ENCODE peak calls at places on chromosome 5, in seven cellular contexts. G is left lung, O is HL-60, E is dorsolateral prefrontal cortex, M is AG04450, H is mammary epithelial cell, V is tibial artery. I is an unnamed sample.

GRCh38 chr5:67209141-67209771 is 12.7 kb upstream of the CD180 start:
- DNase-seq in M (peak), V (peak), O (peak), G (no peak), E (peak), H (peak), I (peak)

GRCh38 chr5:154287136-154287535 is 96.6 kb downstream of the GALNT10 start:
- DNase-seq in E (no peak), H (no peak), M (peak), O (no peak), G (no peak), V (no peak), I (peak)

GRCh38 chr5:161047024-161047423 is 195.0 kb upstream of the ATP10B start:
- DNase-seq in H (no peak), G (no peak), E (no peak), V (no peak), O (no peak), M (no peak), I (no peak)

GRCh38 chr5:91090995-91091394 is 292.1 kb downstream of the ARRDC3 start:
- DNase-seq in O (no peak), H (no peak), M (no peak), G (no peak), E (no peak), V (no peak), I (no peak)

GRCh38 chr5:150710165-150710564 is 9.3 kb upstream of the RBM22 start:
- DNase-seq in O (no peak), H (no peak), M (no peak), V (no peak), G (no peak), E (no peak), I (no peak)

GRCh38 chr5:164449460-164449859 is 944.0 kb downstream of the MAT2B start:
- DNase-seq in E (no peak), M (no peak), G (no peak), O (no peak), V (no peak), H (no peak), I (no peak)

GRCh38 chr5:71891406-71891805 is 172.3 kb downstream of the CARTPT start:
- DNase-seq in M (no peak), V (no peak), G (no peak), O (no peak), E (no peak), H (no peak), I (no peak)

GRCh38 chr5:50302815-50303490 is 138.1 kb downstream of the EMB start:
- DNase-seq in G (no peak), M (no peak), O (no peak), H (peak), V (no peak), E (no peak), I (no peak)

GRCh38 chr5:1385395-1386273 is 40.7 kb upstream of the CLPTM1L start:
- DNase-seq in M (no peak), O (peak), E (peak), V (peak), G (peak), H (peak), I (peak)

GRCh38 chr5:177304392-177305119 is 957 bp downstream of the PRELID1 start:
- DNase-seq in G (no peak), H (peak), E (no peak), M (no peak), V (no peak), O (no peak), I (no peak)

GRCh38 chr5:179754024-179754423 is 21.4 kb downstream of the MAML1 start:
- DNase-seq in G (peak), M (no peak), H (no peak), E (no peak), V (no peak), O (no peak), I (no peak)

GRCh38 chr5:109196486-109196885 is 213.3 kb downstream of the PJA2 start:
- DNase-seq in M (no peak), H (no peak), G (no peak), E (no peak), O (no peak), V (no peak), I (no peak)

GRCh38 chr5:82019342-82020138 is 47.7 kb downstream of the ATG10 start:
- DNase-seq in E (no peak), O (peak), G (no peak), V (no peak), H (no peak), M (no peak), I (peak)

GRCh38 chr5:56631719-56632118 is 183.6 kb upstream of the MAP3K1 start:
- DNase-seq in V (no peak), G (no peak), O (no peak), H (no peak), E (no peak), M (no peak), I (no peak)

GRCh38 chr5:359301-359897 is 37.9 kb downstream of the AHRR start:
- DNase-seq in G (peak), O (no peak), M (no peak), H (no peak), V (no peak), E (no peak), I (no peak)

GRCh38 chr5:179357036-179357435 is 11.8 kb upstream of the ADAMTS2 start:
- DNase-seq in H (no peak), O (no peak), G (peak), V (no peak), E (no peak), M (no peak), I (no peak)

GRCh38 chr5:66884589-66885228 is 288.5 kb downstream of the MAST4 start:
- DNase-seq in M (no peak), H (no peak), V (no peak), G (no peak), E (no peak), O (no peak), I (no peak)

GRCh38 chr5:114223866-114224265 is 138.0 kb upstream of the KCNN2 start:
- DNase-seq in M (no peak), O (no peak), G (no peak), V (no peak), E (no peak), H (peak), I (peak)

GRCh38 chr5:139046551-139046950 is 151.6 kb downstream of the SIL1 start:
- DNase-seq in M (no peak), V (no peak), H (peak), O (no peak), E (no peak), G (no peak), I (no peak)

GRCh38 chr5:96199713-96200183 is 233.3 kb downstream of the PCSK1 start:
- DNase-seq in V (no peak), E (no peak), G (no peak), O (no peak), H (no peak), M (no peak), I (no peak)

GRCh38 chr5:74199005-74199404 is 441.5 kb downstream of the ENC1 start:
- DNase-seq in H (no peak), G (no peak), O (no peak), M (no peak), E (no peak), V (no peak), I (no peak)

GRCh38 chr5:72465601-72466563 is 41.3 kb downstream of the ZNF366 start:
- DNase-seq in H (peak), E (no peak), M (no peak), V (no peak), G (no peak), O (no peak), I (no peak)

GRCh38 chr5:61866930-61867329 is 439.1 kb upstream of the KIF2A start:
- DNase-seq in O (peak), G (no peak), H (peak), E (no peak), V (no peak), M (no peak), I (no peak)

GRCh38 chr5:162429161-162429560 is 361.6 kb downstream of the GABRG2 start:
- DNase-seq in O (no peak), G (no peak), M (no peak), E (no peak), H (no peak), V (no peak), I (no peak)

GRCh38 chr5:108078345-108078744 is 303.6 kb downstream of the FBXL17 start:
- DNase-seq in H (no peak), E (no peak), O (no peak), V (no peak), M (no peak), G (no peak), I (peak)
- H3K27ac ChIP-seq in H (no peak), E (no peak), O (no peak), V (no peak), M (no peak), G (no peak), I (no peak)

GRCh38 chr5:112737472-112738179 is at the start of gene APC:
- DNase-seq in H (peak), M (peak), O (peak), G (peak), V (peak), E (peak), I (peak)
- TF ChIP-seq CTCF in H (no peak), M (no peak), O (no peak), G (peak), V (peak), E (no peak), I (no peak)

DNA sequence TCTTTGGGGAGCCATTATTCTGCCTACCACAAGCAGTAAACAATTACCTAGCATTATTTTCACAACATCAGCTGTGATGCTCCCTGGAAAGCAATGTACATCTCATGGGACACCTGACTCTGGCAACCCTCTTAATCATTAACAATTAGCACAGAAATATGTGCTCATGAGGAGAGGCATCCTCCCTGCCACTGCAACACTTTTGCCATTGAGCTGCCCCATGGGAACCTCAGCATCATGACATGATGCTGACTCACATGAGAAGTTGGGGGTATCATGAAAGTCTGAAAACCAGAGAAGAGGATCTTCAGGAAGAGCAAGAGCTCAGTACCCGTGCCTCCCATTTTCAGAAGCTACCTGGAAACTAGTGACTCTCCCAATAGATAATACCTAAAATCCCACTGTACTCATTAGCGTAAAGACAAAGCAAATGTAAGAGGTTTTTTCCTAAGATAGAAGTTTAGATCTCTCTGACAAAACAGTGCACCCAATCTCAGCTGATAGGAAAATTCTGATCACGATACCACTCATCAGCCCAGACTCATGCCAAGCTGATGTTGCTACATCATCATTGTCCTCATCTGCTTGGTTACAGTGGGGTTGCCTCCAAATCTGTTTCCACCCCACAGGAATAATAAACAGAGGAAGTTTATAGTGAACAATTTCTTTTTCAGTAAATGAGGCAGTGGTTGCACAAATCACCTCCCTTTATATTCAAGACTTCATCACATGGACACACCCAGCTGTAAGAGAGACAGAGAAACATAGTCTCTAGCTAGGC is 244.5 kb downstream of the NR2F1-AS1 start:
- DNase-seq in V (no peak), G (no peak), E (no peak), O (no peak), H (peak), M (no peak), I (no peak)
- H3K27ac ChIP-seq in V (no peak), G (no peak), E (no peak), O (no peak), H (peak), M (no peak), I (no peak)

GRCh38 chr5:76964018-76964417 is 11.2 kb downstream of the CRHBP start:
- DNase-seq in E (no peak), V (no peak), G (no peak), H (no peak), O (no peak), M (no peak), I (no peak)
- TF ChIP-seq CTCF in E (no peak), V (no peak), G (no peak), H (no peak), O (no peak), M (no peak), I (no peak)

DNA sequence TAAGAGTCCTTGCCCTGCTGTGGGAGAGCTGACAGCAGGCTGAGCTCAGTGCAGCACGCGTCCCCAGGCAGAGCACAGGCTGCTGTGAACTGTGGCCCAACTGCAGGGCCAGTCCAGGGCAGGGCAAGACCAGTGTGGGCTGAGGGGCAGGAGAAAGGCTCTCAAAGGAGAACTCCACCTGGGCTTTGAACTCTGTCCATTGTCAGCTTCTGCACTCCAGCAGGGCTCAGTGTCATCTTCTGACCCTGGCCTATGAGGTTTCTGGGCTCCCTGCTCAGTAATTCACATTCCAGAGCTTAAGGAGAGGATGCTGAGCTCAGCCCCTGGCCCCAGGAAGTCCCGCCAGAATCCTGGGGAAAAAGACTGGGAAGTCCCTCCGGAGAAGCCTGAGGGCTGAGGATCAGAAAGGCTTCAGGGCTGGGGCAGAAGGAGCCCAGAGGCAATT is 37.4 kb downstream of the LHFPL2 start:
- DNase-seq in V (no peak), E (no peak), M (no peak), G (no peak), H (no peak), O (no peak), I (peak)
- H3K27ac ChIP-seq in V (peak), E (no peak), M (no peak), G (no peak), H (no peak), O (no peak), I (no peak)

DNA sequence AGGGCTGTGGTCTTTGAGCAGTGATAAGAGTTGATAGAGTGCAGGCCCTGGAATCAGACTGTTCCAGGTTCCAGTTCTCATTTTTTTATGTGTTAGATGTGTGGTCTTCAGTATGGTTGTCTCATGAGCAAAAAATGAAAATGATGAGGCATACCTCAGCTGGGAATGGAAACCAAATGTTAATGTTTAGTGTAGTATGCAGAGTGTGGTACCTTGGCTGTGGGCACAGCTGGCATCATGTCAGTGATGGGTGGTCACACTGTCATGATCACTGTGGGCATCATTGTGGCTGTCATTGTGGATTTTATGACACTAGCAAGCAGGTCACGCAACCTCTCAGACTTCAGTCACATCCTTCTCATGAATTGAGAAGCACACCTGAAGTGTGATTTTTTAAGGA is 6.4 kb downstream of the ABLIM3 start:
- DNase-seq in H (no peak), V (no peak), E (no peak), O (no peak), M (no peak), G (no peak), I (no peak)
- TF ChIP-seq CTCF in H (no peak), V (no peak), E (no peak), O (no peak), M (no peak), G (no peak), I (no peak)